ENCODE peak calls at places on chromosomes 4 and X, in eight cellular contexts. One of them, this sample, is unnamed.

GRCh38 chr4:1763070-1763549 is 30.0 kb upstream of the FGFR3 start:
- DNase-seq in astrocyte: no peak
- DNase-seq in mesenchymal stem cell: no peak
- DNase-seq in GM23248: no peak
- DNase-seq in endothelial cell of umbilical vein: no peak
- DNase-seq in keratinocyte: no peak
- DNase-seq in neural progenitor cell: no peak
- DNase-seq in PC-3: no peak
- DNase-seq in this sample: no peak

GRCh38 chr4:184268574-184269160 is 51.0 kb upstream of the ENPP6 start:
- DNase-seq in endothelial cell of umbilical vein: peak; percentile 17
- DNase-seq in neural progenitor cell: no peak
- DNase-seq in GM23248: peak; percentile 19
- DNase-seq in PC-3: no peak
- DNase-seq in mesenchymal stem cell: no peak
- DNase-seq in keratinocyte: no peak
- DNase-seq in astrocyte: no peak
- DNase-seq in this sample: peak; percentile 44

GRCh38 chrX:38878674-38879375 is 77.6 kb downstream of the MID1IP1 start:
- DNase-seq in GM23248: no peak
- DNase-seq in keratinocyte: no peak
- DNase-seq in neural progenitor cell: no peak
- DNase-seq in PC-3: no peak
- DNase-seq in mesenchymal stem cell: no peak
- DNase-seq in endothelial cell of umbilical vein: no peak
- DNase-seq in astrocyte: no peak
- DNase-seq in this sample: no peak

GRCh38 chr4:128387600-128388351 is 100.2 kb upstream of the PGRMC2 start:
- DNase-seq in GM23248: peak; percentile 33
- DNase-seq in astrocyte: peak; percentile 53
- DNase-seq in keratinocyte: peak; percentile 79
- DNase-seq in PC-3: peak; percentile 52
- DNase-seq in mesenchymal stem cell: peak; percentile 37
- DNase-seq in endothelial cell of umbilical vein: no peak
- DNase-seq in neural progenitor cell: no peak
- DNase-seq in this sample: peak; percentile 52

GRCh38 chrX:119477812-119478232 is 9.6 kb downstream of the SLC25A5 start:
- DNase-seq in endothelial cell of umbilical vein: no peak
- DNase-seq in PC-3: no peak
- DNase-seq in mesenchymal stem cell: peak; percentile 95
- DNase-seq in GM23248: peak; percentile 87
- DNase-seq in neural progenitor cell: no peak
- DNase-seq in astrocyte: peak; percentile 68
- DNase-seq in keratinocyte: no peak
- DNase-seq in this sample: no peak

GRCh38 chr4:2045518-2045951 is 13.6 kb upstream of the NAT8L start:
- DNase-seq in endothelial cell of umbilical vein: no peak
- DNase-seq in neural progenitor cell: no peak
- DNase-seq in mesenchymal stem cell: no peak
- DNase-seq in astrocyte: no peak
- DNase-seq in PC-3: peak; percentile 57
- DNase-seq in keratinocyte: no peak
- DNase-seq in GM23248: peak; percentile 41
- DNase-seq in this sample: no peak

GRCh38 chrX:33379839-33380238 is 168.5 kb upstream of the DMD start:
- DNase-seq in mesenchymal stem cell: no peak
- DNase-seq in neural progenitor cell: no peak
- DNase-seq in endothelial cell of umbilical vein: no peak
- DNase-seq in keratinocyte: no peak
- DNase-seq in astrocyte: no peak
- DNase-seq in GM23248: no peak
- DNase-seq in PC-3: no peak
- DNase-seq in this sample: no peak

GRCh38 chr4:173536808-173537429 is 6.9 kb upstream of the HAND2 start:
- DNase-seq in mesenchymal stem cell: peak; percentile 83
- DNase-seq in PC-3: peak; percentile 31
- DNase-seq in GM23248: peak; percentile 63
- DNase-seq in astrocyte: no peak
- DNase-seq in keratinocyte: no peak
- DNase-seq in neural progenitor cell: peak; percentile 87
- DNase-seq in endothelial cell of umbilical vein: no peak
- DNase-seq in this sample: peak; percentile 90

GRCh38 chr4:147360301-147360700 is 120.6 kb upstream of the EDNRA start:
- DNase-seq in neural progenitor cell: no peak
- DNase-seq in PC-3: peak; percentile 23
- DNase-seq in keratinocyte: no peak
- DNase-seq in astrocyte: peak; percentile 94
- DNase-seq in endothelial cell of umbilical vein: no peak
- DNase-seq in GM23248: peak; percentile 79
- DNase-seq in mesenchymal stem cell: peak; percentile 94
- DNase-seq in this sample: no peak

GRCh38 chr4:94171616-94172015 is 36.0 kb upstream of the SMARCAD1 start:
- DNase-seq in neural progenitor cell: no peak
- DNase-seq in PC-3: peak; percentile 15
- DNase-seq in astrocyte: no peak
- DNase-seq in endothelial cell of umbilical vein: no peak
- DNase-seq in GM23248: peak; percentile 19
- DNase-seq in keratinocyte: no peak
- DNase-seq in mesenchymal stem cell: no peak
- DNase-seq in this sample: no peak

GRCh38 chrX:7159132-7159861 is 11.3 kb upstream of the PUDP start:
- DNase-seq in keratinocyte: no peak
- DNase-seq in PC-3: peak; percentile 86
- DNase-seq in astrocyte: no peak
- DNase-seq in endothelial cell of umbilical vein: no peak
- DNase-seq in GM23248: peak; percentile 81
- DNase-seq in neural progenitor cell: no peak
- DNase-seq in mesenchymal stem cell: no peak
- DNase-seq in this sample: no peak

GRCh38 chr4:85762204-85762884 is 287.4 kb downstream of the ARHGAP24 start:
- DNase-seq in mesenchymal stem cell: peak; percentile 80
- DNase-seq in PC-3: peak; percentile 67
- DNase-seq in neural progenitor cell: no peak
- DNase-seq in endothelial cell of umbilical vein: peak; percentile 99
- DNase-seq in keratinocyte: no peak
- DNase-seq in astrocyte: peak; percentile 92
- DNase-seq in GM23248: peak; percentile 96
- DNase-seq in this sample: no peak

GRCh38 chr4:32884198-32884597 is 2164.0 kb downstream of the PCDH7 start:
- DNase-seq in mesenchymal stem cell: peak; percentile 2
- DNase-seq in PC-3: peak; percentile 32
- DNase-seq in GM23248: peak; percentile 34
- DNase-seq in astrocyte: peak; percentile 24
- DNase-seq in keratinocyte: no peak
- DNase-seq in neural progenitor cell: no peak
- DNase-seq in endothelial cell of umbilical vein: no peak
- DNase-seq in this sample: peak; percentile 1

GRCh38 chrX:75786290-75786689 is 1.2 kb upstream of the MAGEE2 start:
- DNase-seq in mesenchymal stem cell: no peak
- DNase-seq in astrocyte: no peak
- DNase-seq in endothelial cell of umbilical vein: no peak
- DNase-seq in keratinocyte: no peak
- DNase-seq in neural progenitor cell: no peak
- DNase-seq in GM23248: no peak
- DNase-seq in PC-3: no peak
- DNase-seq in this sample: no peak

GRCh38 chr4:113355550-113356371 is 306.3 kb downstream of the ANK2 start:
- DNase-seq in neural progenitor cell: no peak
- DNase-seq in endothelial cell of umbilical vein: peak; percentile 11
- DNase-seq in PC-3: peak; percentile 86
- DNase-seq in mesenchymal stem cell: peak; percentile 91
- DNase-seq in astrocyte: peak; percentile 96
- DNase-seq in keratinocyte: peak; percentile 72
- DNase-seq in GM23248: peak; percentile 96
- DNase-seq in this sample: peak; percentile 56
- H3K4me3 ChIP-seq in neural progenitor cell: no peak overlapping the region
- H3K4me3 ChIP-seq in endothelial cell of umbilical vein: no peak overlapping the region
- H3K4me3 ChIP-seq in PC-3: peak overlapping the region; percentile 43
- H3K4me3 ChIP-seq in mesenchymal stem cell: peak overlapping the region; percentile 27
- H3K4me3 ChIP-seq in astrocyte: peak overlapping the region; percentile 35
- H3K4me3 ChIP-seq in keratinocyte: no peak overlapping the region
- H3K4me3 ChIP-seq in GM23248: peak overlapping the region; percentile 33
- H3K4me3 ChIP-seq in this sample: no peak overlapping the region

GRCh38 chr4:98544818-98545399 is 113.5 kb downstream of the TSPAN5 start:
- DNase-seq in PC-3: no peak
- DNase-seq in GM23248: no peak
- DNase-seq in keratinocyte: no peak
- DNase-seq in endothelial cell of umbilical vein: no peak
- DNase-seq in neural progenitor cell: no peak
- DNase-seq in mesenchymal stem cell: no peak
- DNase-seq in astrocyte: no peak
- DNase-seq in this sample: no peak

GRCh38 chr4:98544141-98544817 is 114.1 kb downstream of the TSPAN5 start:
- DNase-seq in GM23248: no peak
- DNase-seq in keratinocyte: no peak
- DNase-seq in mesenchymal stem cell: no peak
- DNase-seq in neural progenitor cell: no peak
- DNase-seq in PC-3: no peak
- DNase-seq in endothelial cell of umbilical vein: no peak
- DNase-seq in astrocyte: no peak
- DNase-seq in this sample: no peak

GRCh38 chr4:98542011-98542410 is 116.4 kb downstream of the TSPAN5 start:
- DNase-seq in endothelial cell of umbilical vein: no peak
- DNase-seq in mesenchymal stem cell: no peak
- DNase-seq in keratinocyte: no peak
- DNase-seq in neural progenitor cell: no peak
- DNase-seq in astrocyte: no peak
- DNase-seq in GM23248: no peak
- DNase-seq in PC-3: peak; percentile 68
- DNase-seq in this sample: no peak

DNA sequence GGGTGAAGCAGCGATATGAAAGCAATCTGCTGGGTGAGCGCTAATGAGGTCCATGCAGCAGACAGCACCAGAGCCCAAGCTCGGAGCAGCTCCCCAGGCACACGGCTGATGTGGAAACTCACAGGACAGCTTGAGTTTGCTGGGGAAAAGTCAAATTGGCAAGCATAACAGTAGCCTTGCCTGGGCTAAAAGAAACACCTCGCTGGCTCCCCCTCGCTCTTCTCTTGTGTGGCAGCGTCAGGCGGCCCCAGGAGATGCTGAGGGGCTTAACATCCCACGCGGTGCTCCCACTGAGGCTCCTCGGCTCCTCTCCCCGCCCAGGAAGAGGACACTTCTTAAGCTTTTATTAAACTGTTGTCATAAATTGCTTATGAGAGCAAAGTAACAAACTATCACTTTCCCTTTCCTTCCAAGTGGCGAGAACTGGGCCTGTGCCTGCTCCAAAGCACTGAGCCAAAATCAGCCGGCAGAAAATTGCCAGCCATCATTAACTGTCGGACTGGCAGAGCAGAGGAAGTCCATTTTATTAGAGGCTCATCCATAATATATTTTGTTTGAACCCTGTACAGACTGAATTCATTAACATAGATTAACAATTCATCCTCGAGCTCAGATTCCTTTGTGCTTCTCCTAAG is 111.4 kb downstream of the TSPAN5 start:
- DNase-seq in GM23248: peak; percentile 86
- DNase-seq in neural progenitor cell: peak; percentile 44
- DNase-seq in mesenchymal stem cell: no peak
- DNase-seq in keratinocyte: no peak
- DNase-seq in endothelial cell of umbilical vein: peak; percentile 59
- DNase-seq in astrocyte: peak; percentile 66
- DNase-seq in PC-3: no peak
- DNase-seq in this sample: no peak
- H3K9ac ChIP-seq in GM23248: peak overlapping the region; percentile 83
- H3K9ac ChIP-seq in neural progenitor cell: no peak overlapping the region
- H3K9ac ChIP-seq in mesenchymal stem cell: peak overlapping the region; percentile 88
- H3K9ac ChIP-seq in keratinocyte: no peak overlapping the region
- H3K9ac ChIP-seq in endothelial cell of umbilical vein: peak overlapping the region; percentile 24
- H3K9ac ChIP-seq in astrocyte: peak overlapping the region; percentile 71
- H3K9ac ChIP-seq in PC-3: no peak overlapping the region
- H3K9ac ChIP-seq in this sample: no peak overlapping the region

DNA sequence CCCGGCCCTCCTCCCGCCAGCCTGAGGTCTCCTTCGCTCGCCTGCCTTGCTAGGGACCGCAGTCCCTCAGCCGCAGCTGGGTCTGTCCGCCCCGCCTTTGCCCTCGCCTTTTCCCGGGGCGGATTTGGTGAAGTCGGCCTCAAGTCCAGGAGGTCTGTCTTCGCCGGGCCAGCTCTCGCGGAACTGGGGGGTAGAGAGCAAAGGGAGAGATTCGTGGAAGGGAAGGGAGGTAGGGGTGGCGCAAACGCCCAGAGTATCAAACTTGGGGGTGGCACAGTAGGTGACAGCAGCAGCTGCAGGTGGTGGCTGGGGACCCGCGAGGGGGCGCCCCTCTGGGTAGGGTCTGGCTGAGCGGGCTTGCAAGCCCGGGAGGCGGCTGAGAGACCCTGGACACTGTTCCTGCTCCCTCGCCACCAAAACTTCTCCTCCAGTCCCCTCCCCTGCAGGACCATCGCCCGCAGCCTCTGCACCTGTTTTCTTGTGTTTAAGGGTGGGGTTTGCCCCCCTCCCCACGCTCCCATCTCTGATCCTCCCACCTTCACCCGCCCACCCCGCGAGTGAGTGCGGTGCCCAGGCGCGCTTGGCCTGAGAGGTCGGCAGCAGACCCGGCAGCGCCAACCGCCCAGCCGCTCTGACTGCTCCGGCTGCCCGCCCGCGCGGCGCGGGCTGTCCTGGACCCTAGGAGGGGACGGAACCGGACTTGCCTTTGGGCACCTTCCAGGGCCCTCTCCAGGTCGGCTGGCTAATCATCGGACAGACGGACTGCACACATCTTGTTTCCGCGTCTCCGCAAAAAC is at the start of gene NPY2R:
- DNase-seq in keratinocyte: no peak
- DNase-seq in endothelial cell of umbilical vein: peak; percentile 4
- DNase-seq in GM23248: no peak
- DNase-seq in mesenchymal stem cell: no peak
- DNase-seq in PC-3: peak; percentile 7
- DNase-seq in neural progenitor cell: peak; percentile 79
- DNase-seq in astrocyte: no peak
- DNase-seq in this sample: peak; percentile 57
- H3K4me3 ChIP-seq in keratinocyte: no peak within 1 kb of the TSS
- H3K4me3 ChIP-seq in endothelial cell of umbilical vein: peak within 1 kb of the TSS; percentile 14
- H3K4me3 ChIP-seq in GM23248: no peak within 1 kb of the TSS
- H3K4me3 ChIP-seq in mesenchymal stem cell: peak within 1 kb of the TSS; percentile 72
- H3K4me3 ChIP-seq in PC-3: peak within 1 kb of the TSS; percentile 68
- H3K4me3 ChIP-seq in neural progenitor cell: peak within 1 kb of the TSS; percentile 73
- H3K4me3 ChIP-seq in astrocyte: peak within 1 kb of the TSS; percentile 52
- H3K4me3 ChIP-seq in this sample: peak within 1 kb of the TSS; percentile 24

GRCh38 chrX:150870487-150871340 is 27.8 kb downstream of the CD99L2 start:
- DNase-seq in PC-3: no peak
- DNase-seq in neural progenitor cell: no peak
- DNase-seq in GM23248: no peak
- DNase-seq in keratinocyte: no peak
- DNase-seq in endothelial cell of umbilical vein: no peak
- DNase-seq in mesenchymal stem cell: no peak
- DNase-seq in astrocyte: no peak
- DNase-seq in this sample: no peak
- H3K9ac ChIP-seq in PC-3: no peak overlapping the region
- H3K9ac ChIP-seq in neural progenitor cell: no peak overlapping the region
- H3K9ac ChIP-seq in GM23248: no peak overlapping the region
- H3K9ac ChIP-seq in keratinocyte: no peak overlapping the region
- H3K9ac ChIP-seq in endothelial cell of umbilical vein: no peak overlapping the region
- H3K9ac ChIP-seq in mesenchymal stem cell: no peak overlapping the region
- H3K9ac ChIP-seq in astrocyte: no peak overlapping the region
- H3K9ac ChIP-seq in this sample: no peak overlapping the region

DNA sequence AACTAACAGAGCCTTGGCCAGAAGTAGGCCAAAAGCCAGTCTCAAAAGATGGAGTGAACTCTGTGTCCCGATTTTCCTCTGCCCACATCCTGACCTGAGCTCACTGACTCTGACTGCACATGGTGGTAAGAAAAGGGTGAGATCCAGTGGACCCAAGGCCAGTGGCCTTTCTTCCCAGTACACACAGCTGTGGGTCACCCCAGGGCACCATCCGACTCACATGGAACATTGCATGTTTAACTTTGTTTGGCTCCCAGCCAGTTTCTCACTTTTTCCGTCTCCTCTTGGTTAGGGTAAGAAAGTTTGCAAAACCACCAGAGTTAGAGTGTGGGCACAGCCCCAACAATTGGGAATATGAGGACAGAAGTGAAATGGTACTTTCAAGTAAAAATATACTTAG is 69.8 kb downstream of the GAB1 start:
- DNase-seq in astrocyte: peak; percentile 54
- DNase-seq in mesenchymal stem cell: peak; percentile 92
- DNase-seq in GM23248: peak; percentile 36
- DNase-seq in endothelial cell of umbilical vein: peak; percentile 94
- DNase-seq in keratinocyte: no peak
- DNase-seq in PC-3: no peak
- DNase-seq in neural progenitor cell: no peak
- DNase-seq in this sample: no peak
- H3K4me3 ChIP-seq in astrocyte: no peak overlapping the region
- H3K4me3 ChIP-seq in mesenchymal stem cell: no peak overlapping the region
- H3K4me3 ChIP-seq in GM23248: no peak overlapping the region
- H3K4me3 ChIP-seq in endothelial cell of umbilical vein: no peak overlapping the region
- H3K4me3 ChIP-seq in keratinocyte: no peak overlapping the region
- H3K4me3 ChIP-seq in PC-3: no peak overlapping the region
- H3K4me3 ChIP-seq in neural progenitor cell: no peak overlapping the region
- H3K4me3 ChIP-seq in this sample: no peak overlapping the region